ENCODE peak calls at places on chromosomes 4 and X, in four cellular contexts. F, B, Q and S are unnamed samples.

GRCh38 chr4:154366956-154367355 is 124.6 kb downstream of the DCHS2 start:
- DNase-seq in B (peak; percentile 58), Q (no peak), F (no peak), S (no peak)

GRCh38 chr4:141891260-141892120 is 255.1 kb downstream of the IL15 start:
- DNase-seq in Q (no peak), F (no peak), B (no peak), S (no peak)

GRCh38 chr4:123659759-123660158 is 263.2 kb downstream of the SPRY1 start:
- DNase-seq in B (no peak), Q (no peak), F (no peak), S (no peak)

GRCh38 chrX:49039598-49040375 is 3.4 kb downstream of the TFE3 start:
- DNase-seq in Q (no peak), B (peak; percentile 96), F (peak; percentile 42), S (peak; percentile 81)

GRCh38 chr4:16125571-16126445 is 42.0 kb upstream of the PROM1 start:
- DNase-seq in B (peak; percentile 47), Q (no peak), F (no peak), S (no peak)

GRCh38 chr4:1026115-1026514 is 14.7 kb downstream of the FGFRL1 start:
- DNase-seq in F (no peak), B (peak; percentile 83), Q (no peak), S (no peak)

GRCh38 chr4:41145571-41146078 is 68.7 kb downstream of the APBB2 start:
- DNase-seq in Q (no peak), B (no peak), F (no peak), S (no peak)

GRCh38 chr4:77618383-77619241 is 13.0 kb downstream of the CXCL13 start:
- DNase-seq in Q (no peak), F (peak; percentile 28), B (peak; percentile 93), S (peak; percentile 71)

GRCh38 chr4:15917297-15917696 is 21.2 kb downstream of the FGFBP1 start:
- DNase-seq in F (no peak), Q (no peak), B (no peak), S (no peak)

GRCh38 chr4:7777871-7778523 is 161.7 kb downstream of the AFAP1 start:
- DNase-seq in Q (no peak), F (no peak), B (no peak), S (peak; percentile 47)

GRCh38 chrX:151762802-151763201 is 28.3 kb downstream of the CNGA2 start:
- DNase-seq in B (no peak), F (no peak), Q (no peak), S (no peak)

GRCh38 chr4:83599183-83599582 is 63.3 kb downstream of the GPAT3 start:
- DNase-seq in B (peak; percentile 51), F (no peak), Q (no peak), S (peak; percentile 25)

GRCh38 chrX:7059214-7059838 is 88.2 kb upstream of the STS start:
- DNase-seq in F (no peak), Q (no peak), B (no peak), S (no peak)

GRCh38 chr4:1991596-1992434 is 17.0 kb downstream of the NELFA start:
- DNase-seq in Q (no peak), B (no peak), F (no peak), S (no peak)

GRCh38 chr4:107740381-107740780 is 20.3 kb upstream of the PAPSS1 start:
- DNase-seq in Q (no peak), F (no peak), B (peak; percentile 60), S (no peak)

GRCh38 chr4:124526760-124527159 is 185.8 kb downstream of the ANKRD50 start:
- DNase-seq in Q (no peak), F (no peak), B (no peak), S (no peak)

GRCh38 chr4:57080781-57081650 is 29.2 kb downstream of the IGFBP7 start:
- DNase-seq in F (no peak), B (no peak), Q (no peak), S (peak; percentile 97)

GRCh38 chr4:80685219-80685618 is 345.3 kb upstream of the BMP3 start:
- DNase-seq in F (no peak), Q (no peak), B (no peak), S (no peak)

GRCh38 chr4:1508161-1509160 is 102.2 kb upstream of the NKX1-1 start:
- DNase-seq in B (peak; percentile 50), Q (no peak), F (no peak), S (no peak)

GRCh38 chr4:84956014-84956413 is 10.5 kb downstream of the WDFY3 start:
- DNase-seq in B (no peak), Q (no peak), F (no peak), S (no peak)

GRCh38 chr4:87353592-87353991 is 30.9 kb upstream of the HSD17B13 start:
- DNase-seq in F (no peak), Q (no peak), B (peak; percentile 81), S (peak; percentile 37)

GRCh38 chrX:110665636-110666035 is 130.0 kb downstream of the CHRDL1 start:
- DNase-seq in Q (no peak), F (no peak), B (peak; percentile 86), S (peak; percentile 14)

GRCh38 chr4:77819409-77819835 is 254 bp upstream of the CNOT6L start:
- DNase-seq in Q (no peak), F (no peak), B (no peak), S (no peak)

GRCh38 chr4:185831125-185831815 is 19.3 kb upstream of the SORBS2 start:
- DNase-seq in F (no peak), B (no peak), Q (no peak), S (no peak)

GRCh38 chr4:128844931-128845330 is 35.4 kb downstream of the JADE1 start:
- DNase-seq in Q (no peak), B (peak; percentile 25), F (no peak), S (no peak)

GRCh38 chr4:155952546-155952945 is 1.1 kb downstream of the CTSO start:
- DNase-seq in B (no peak), F (no peak), Q (no peak), S (no peak)

GRCh38 chrX:13955975-13956374 is 73.7 kb downstream of the GEMIN8 start:
- DNase-seq in F (no peak), B (no peak), Q (no peak), S (no peak)

GRCh38 chrX:130981836-130982235 is 76.3 kb upstream of the ARHGAP36 start:
- DNase-seq in F (no peak), Q (no peak), B (no peak), S (no peak)

GRCh38 chrX:110734894-110735541 is 60.6 kb downstream of the CHRDL1 start:
- DNase-seq in B (no peak), F (no peak), Q (no peak), S (no peak)

GRCh38 chr4:60913646-60914045 is 286.5 kb upstream of the ADGRL3 start:
- DNase-seq in B (no peak), Q (no peak), F (no peak), S (no peak)

GRCh38 chrX:39689374-39690104 is 408.2 kb downstream of the BCOR start:
- DNase-seq in F (no peak), B (peak; percentile 84), Q (no peak), S (no peak)
- H3K4me3 ChIP-seq in F (peak overlapping the region; percentile 71), B (peak overlapping the region; percentile 64), Q (peak overlapping the region; percentile 66), S (peak overlapping the region; percentile 41)

GRCh38 chr4:10111067-10111801 is 5.4 kb downstream of the WDR1 start:
- DNase-seq in F (no peak), B (peak; percentile 59), Q (no peak), S (no peak)
- H3K36me3 ChIP-seq in F (peaks cover 36% of the 10 kb centered on the region), B (peaks cover 92% of the 10 kb centered on the region), Q (peaks cover 34% of the 10 kb centered on the region), S (peaks cover 91% of the 10 kb centered on the region)

DNA sequence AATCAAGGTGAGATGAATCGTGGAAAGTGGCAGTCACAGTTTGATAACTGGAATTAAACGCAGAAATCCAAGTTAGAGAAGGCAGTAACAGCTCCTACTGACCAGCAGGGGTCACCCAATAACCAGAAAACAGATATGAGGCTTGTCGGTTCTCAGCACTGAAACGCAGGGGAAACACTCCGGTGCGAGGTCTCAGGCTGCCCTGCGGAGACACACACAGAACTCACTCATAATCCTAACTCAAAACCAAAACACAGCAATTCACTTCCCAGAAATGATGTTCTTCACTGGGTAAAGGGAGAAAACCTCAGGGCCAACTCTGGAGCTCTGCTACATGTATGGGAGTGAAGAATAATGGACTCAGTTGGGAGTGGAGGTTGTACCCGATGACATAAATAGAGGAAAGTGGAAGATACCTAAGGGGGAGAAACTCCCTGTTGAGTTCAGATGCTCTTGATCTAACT is 384.4 kb downstream of the RAPGEF2 start:
- DNase-seq in Q (no peak), B (peak; percentile 84), F (no peak), S (peak; percentile 77)
- H3K4me3 ChIP-seq in Q (no peak overlapping the region), B (no peak overlapping the region), F (peak overlapping the region; percentile 29), S (no peak overlapping the region)

GRCh38 chr4:48147621-48148020 is 13.6 kb upstream of the TXK start:
- DNase-seq in F (no peak), B (no peak), Q (no peak), S (no peak)

GRCh38 chr4:48149971-48150370 is 15.9 kb upstream of the TXK start:
- DNase-seq in B (no peak), F (no peak), Q (no peak), S (no peak)

GRCh38 chr4:48153791-48154550 is 19.9 kb upstream of the TXK start:
- DNase-seq in B (no peak), F (no peak), Q (no peak), S (no peak)

DNA sequence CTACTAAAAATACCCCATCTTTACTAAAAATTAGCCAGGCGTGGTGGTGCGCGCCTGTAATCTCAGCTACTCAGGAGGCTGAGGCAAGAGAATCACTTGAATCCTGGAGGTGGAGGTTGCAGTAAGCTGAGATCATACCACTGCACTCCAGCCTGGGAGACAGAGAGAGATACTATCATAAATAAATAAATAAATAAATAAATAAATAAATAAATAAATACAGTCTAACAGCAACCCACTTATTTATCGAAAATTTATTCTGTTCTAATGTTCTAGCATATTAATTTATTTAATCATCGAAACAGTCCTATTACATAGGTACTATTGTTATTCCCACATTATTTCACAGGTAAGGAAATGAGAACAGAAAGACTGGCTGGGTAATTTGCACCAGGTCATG is 18.2 kb upstream of the TXK start:
- DNase-seq in B (no peak), F (no peak), Q (no peak), S (no peak)
- H3K36me3 ChIP-seq in B (peaks cover 31% of the 10 kb centered on the region), F (peaks cover 7% of the 10 kb centered on the region), Q (no peaks in the 10 kb centered on the region), S (no peaks in the 10 kb centered on the region)